ENCODE peak calls at places on chromosomes 13 and 19, in four cellular contexts. F, J, T and Z are unnamed samples.

GRCh38 chr13:93388701-93389100 is 162.1 kb downstream of the GPC6 start:
- DNase-seq in T (no peak), F (no peak), J (no peak), Z (no peak)

GRCh38 chr19:18541992-18542935 is 1.1 kb downstream of the FKBP8 start:
- DNase-seq in T (no peak), F (no peak), J (no peak), Z (no peak)

GRCh38 chr13:39765801-39766463 is 110.5 kb downstream of the COG6 start:
- DNase-seq in J (no peak), T (no peak), F (peak; percentile 76), Z (no peak)

GRCh38 chr13:98474292-98474691 is 102.6 kb downstream of the STK24 start:
- DNase-seq in J (no peak), T (no peak), F (no peak), Z (no peak)

GRCh38 chr19:15534957-15535864 is 26.9 kb downstream of the CYP4F22 start:
- DNase-seq in F (no peak), T (no peak), J (no peak), Z (no peak)

GRCh38 chr13:30072818-30073186 is 222.4 kb upstream of the UBL3 start:
- DNase-seq in T (no peak), F (no peak), J (no peak), Z (no peak)

GRCh38 chr13:65155861-65156260 is 2074.3 kb downstream of the PCDH9 start:
- DNase-seq in J (no peak), T (no peak), F (no peak), Z (no peak)

GRCh38 chr13:21009036-21009435 is 52.4 kb downstream of the LATS2 start:
- DNase-seq in T (no peak), F (no peak), J (no peak), Z (no peak)

GRCh38 chr13:111027481-111028439 is 87.3 kb upstream of the ARHGEF7 start:
- DNase-seq in J (peak; percentile 6), F (no peak), T (no peak), Z (no peak)

GRCh38 chr19:7540761-7541480 is 5.4 kb downstream of the PNPLA6 start:
- DNase-seq in F (no peak), T (peak; percentile 56), J (no peak), Z (no peak)

GRCh38 chr13:46962286-46962941 is 65.6 kb upstream of the HTR2A start:
- DNase-seq in J (no peak), T (no peak), F (no peak), Z (no peak)

GRCh38 chr13:27264181-27264580 is 6.4 kb upstream of the RASL11A start:
- DNase-seq in F (no peak), T (no peak), J (no peak), Z (no peak)

GRCh38 chr19:13154911-13155471 is 4.8 kb downstream of the IER2 start:
- DNase-seq in J (peak; percentile 75), F (peak; percentile 92), T (no peak), Z (peak; percentile 52)

GRCh38 chr13:27065582-27065981 is 106.0 kb downstream of the USP12 start:
- DNase-seq in T (no peak), J (no peak), F (no peak), Z (no peak)

GRCh38 chr19:18972301-18972831 is 31.3 kb upstream of the HOMER3 start:
- DNase-seq in J (no peak), F (no peak), T (no peak), Z (no peak)

GRCh38 chr13:51444922-51445321 is 7.9 kb downstream of the INTS6 start:
- DNase-seq in T (no peak), J (no peak), F (no peak), Z (no peak)

GRCh38 chr19:45778010-45778671 is 4.1 kb downstream of the DMPK start:
- DNase-seq in F (no peak), J (no peak), T (no peak), Z (no peak)

GRCh38 chr19:41264581-41265375 is 606 bp downstream of the HNRNPUL1 start:
- DNase-seq in J (peak; percentile 46), T (no peak), F (peak; percentile 65), Z (peak; percentile 54)

GRCh38 chr19:43765109-43765876 is 10.5 kb upstream of the SMG9 start:
- DNase-seq in J (peak; percentile 30), T (no peak), F (peak; percentile 75), Z (no peak)
- TF ChIP-seq POLR2A in J (no peak), T (no peak), F (no peak), Z (peak; percentile 64)

DNA sequence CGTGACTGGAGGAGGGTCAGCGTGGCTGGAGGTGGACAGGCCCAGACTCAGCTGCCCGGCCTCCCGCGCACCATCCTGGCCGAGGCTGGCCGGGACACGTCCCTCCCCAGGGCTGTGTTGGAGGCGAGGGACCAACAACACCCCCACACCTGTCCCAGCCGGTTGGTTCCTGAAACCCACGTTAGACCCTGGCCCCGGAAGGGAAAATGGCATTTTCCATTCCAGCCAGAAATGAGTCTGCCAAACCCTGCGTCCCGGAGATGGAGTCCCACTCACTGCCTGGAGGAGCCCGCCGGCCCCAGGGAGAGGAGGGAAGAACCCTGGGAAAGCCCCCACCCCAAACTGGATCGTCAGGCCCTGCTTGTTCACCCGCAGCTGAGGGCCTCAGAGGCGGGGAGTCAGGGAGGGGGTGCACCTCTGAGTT is 4.8 kb upstream of the WDR18 start:
- DNase-seq in J (no peak), F (no peak), T (no peak), Z (no peak)
- TF ChIP-seq POLR2AphosphoS5 in J (no peak), F (no peak), T (no peak), Z (no peak)

GRCh38 chr19:49869484-49870308 is 2.3 kb upstream of the PNKP start:
- DNase-seq in F (peak; percentile 97), T (peak; percentile 98), J (peak; percentile 99), Z (peak; percentile 82)

GRCh38 chr19:49871349-49871985 is 4.1 kb upstream of the PNKP start:
- DNase-seq in F (no peak), T (no peak), J (no peak), Z (no peak)

GRCh38 chr19:49870309-49870901 is 3.0 kb upstream of the PNKP start:
- DNase-seq in J (no peak), T (no peak), F (no peak), Z (no peak)

GRCh38 chr19:49866933-49867782 is at the start of gene PNKP:
- DNase-seq in F (peak; percentile 92), J (peak; percentile 88), T (no peak), Z (peak; percentile 96)

DNA sequence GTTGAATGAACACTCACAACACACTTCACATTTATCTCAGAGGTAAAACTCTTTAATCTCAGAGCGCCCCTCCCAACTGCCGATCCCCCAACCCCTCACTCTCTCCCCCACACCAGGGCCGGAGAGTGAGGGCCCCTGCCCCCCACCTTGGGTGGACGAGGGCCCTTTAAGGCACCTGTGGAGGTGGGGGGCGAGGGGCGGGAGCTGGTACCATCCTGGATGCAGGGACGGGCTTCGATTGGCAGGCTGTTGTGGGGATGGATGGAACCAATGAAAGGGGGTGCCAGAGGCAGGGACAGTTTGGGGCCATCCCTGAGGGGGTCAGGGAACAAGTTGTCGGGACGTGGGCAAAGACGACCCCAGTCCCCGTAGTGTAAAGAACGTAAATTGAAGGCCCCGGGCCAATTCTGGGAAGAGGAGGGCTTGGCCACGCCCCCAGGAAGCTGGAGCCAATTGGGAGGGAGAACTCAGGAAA is 1.7 kb upstream of the PNKP start:
- DNase-seq in T (no peak), J (no peak), F (no peak), Z (peak; percentile 44)
- TF ChIP-seq POLR2A in T (no peak), J (peak; percentile 37), F (no peak), Z (no peak)

GRCh38 chr13:50123862-50124535 is 108.8 kb downstream of the KCNRG start:
- DNase-seq in J (peak; percentile 90), F (peak; percentile 80), T (peak; percentile 78), Z (peak; percentile 86)

GRCh38 chr13:50126378-50127016 is 111.3 kb downstream of the KCNRG start:
- DNase-seq in F (peak; percentile 53), T (no peak), J (peak; percentile 27), Z (no peak)

GRCh38 chr13:50125556-50126377 is 110.5 kb downstream of the KCNRG start:
- DNase-seq in T (no peak), F (peak; percentile 96), J (peak; percentile 80), Z (no peak)

GRCh38 chr13:50124536-50125305 is 109.5 kb downstream of the KCNRG start:
- DNase-seq in J (peak; percentile 33), F (peak; percentile 97), T (no peak), Z (no peak)

GRCh38 chr13:50125306-50125555 is 110.0 kb downstream of the KCNRG start:
- DNase-seq in J (no peak), T (no peak), F (no peak), Z (no peak)
- TF ChIP-seq POLR2AphosphoS5 in J (no peak), T (no peak), F (no peak), Z (no peak)